ENCODE peak calls at places on chromosomes 3 and 15, in ten cellular contexts. T is right atrium auricular region; F is left ventricle myocardium inferior; O is hepatocyte; M is esophagus muscularis mucosa; Z is HCT116; S is mammary epithelial cell; X is iPS DF 6.9; A is CD8-positive, alpha-beta memory T cell; N is transverse colon. C is an unnamed sample.

GRCh38 chr15:83379574-83379973 is 67.6 kb upstream of the SH3GL3 start:
- DNase-seq in T (no peak), F (no peak), O (no peak), M (no peak), Z (peak; percentile 81), S (peak; percentile 94), X (no peak), A (no peak), N (no peak), C (no peak)

GRCh38 chr15:100461049-100461448 is 67.7 kb downstream of the CERS3 start:
- DNase-seq in T (no peak), F (no peak), O (no peak), M (no peak), Z (no peak), S (no peak), X (no peak), A (no peak), N (no peak), C (no peak)

GRCh38 chr3:120561251-120562045 is 34.7 kb upstream of the NDUFB4 start:
- DNase-seq in T (peak; percentile 83), F (peak; percentile 66), O (peak; percentile 86), M (peak; percentile 88), Z (peak; percentile 56), S (peak; percentile 34), X (no peak), A (peak; percentile 49), N (peak; percentile 77), C (peak; percentile 77)

GRCh38 chr15:57118013-57118799 is 199.8 kb downstream of the TCF12 start:
- DNase-seq in T (no peak), F (no peak), O (peak; percentile 4), M (no peak), Z (peak; percentile 2), S (peak; percentile 29), X (no peak), A (no peak), N (no peak), C (no peak)

GRCh38 chr3:44146073-44146472 is 95.6 kb upstream of the TOPAZ1 start:
- DNase-seq in T (no peak), F (no peak), O (no peak), M (no peak), Z (no peak), S (no peak), X (no peak), A (no peak), N (no peak), C (no peak)

GRCh38 chr3:84965141-84965540 is 6.4 kb downstream of the CADM2 start:
- DNase-seq in T (no peak), F (no peak), O (no peak), M (no peak), Z (no peak), S (no peak), X (no peak), A (no peak), N (no peak), C (peak; percentile 86)

GRCh38 chr15:90291679-90292356 is 26.3 kb downstream of the NGRN start:
- DNase-seq in T (peak; percentile 28), F (no peak), O (no peak), M (no peak), Z (peak; percentile 71), S (peak; percentile 21), X (no peak), A (no peak), N (peak; percentile 57), C (peak; percentile 87)

GRCh38 chr3:127170794-127171193 is 22.1 kb upstream of the PRR23E start:
- DNase-seq in T (peak; percentile 42), F (no peak), O (peak; percentile 58), M (no peak), Z (no peak), S (peak; percentile 16), X (no peak), A (no peak), N (no peak), C (peak; percentile 79)

GRCh38 chr3:73623996-73624362 is 762 bp downstream of the PDZRN3 start:
- DNase-seq in T (no peak), F (peak; percentile 52), O (peak; percentile 83), M (no peak), Z (no peak), S (peak; percentile 52), X (peak; percentile 45), A (no peak), N (peak; percentile 38), C (peak; percentile 55)

GRCh38 chr3:72175305-72175858 is 390.4 kb upstream of the PROK2 start:
- DNase-seq in T (no peak), F (no peak), O (no peak), M (no peak), Z (no peak), S (no peak), X (no peak), A (no peak), N (no peak), C (no peak)

GRCh38 chr3:81778678-81779182 is 17.3 kb upstream of the GBE1 start:
- DNase-seq in T (no peak), F (no peak), O (no peak), M (no peak), Z (no peak), S (no peak), X (no peak), A (no peak), N (no peak), C (no peak)

GRCh38 chr3:10185804-10186762 is 21.4 kb downstream of the IRAK2 start:
- DNase-seq in T (no peak), F (no peak), O (no peak), M (no peak), Z (no peak), S (no peak), X (no peak), A (no peak), N (no peak), C (no peak)

GRCh38 chr3:64668582-64669510 is 19.0 kb downstream of the ADAMTS9 start:
- DNase-seq in T (no peak), F (no peak), O (no peak), M (peak; percentile 45), Z (no peak), S (no peak), X (no peak), A (no peak), N (no peak), C (peak; percentile 51)

GRCh38 chr3:9175421-9175820 is 74.0 kb downstream of the SRGAP3 start:
- DNase-seq in T (no peak), F (no peak), O (no peak), M (no peak), Z (no peak), S (peak; percentile 85), X (no peak), A (no peak), N (peak; percentile 25), C (no peak)

GRCh38 chr3:185549651-185550111 is 2.7 kb downstream of the LIPH start:
- DNase-seq in T (peak; percentile 52), F (no peak), O (no peak), M (no peak), Z (no peak), S (no peak), X (no peak), A (no peak), N (no peak), C (no peak)

GRCh38 chr3:110567032-110567431 is 504.6 kb upstream of the NECTIN3 start:
- DNase-seq in T (no peak), F (no peak), O (no peak), M (no peak), Z (no peak), S (no peak), X (no peak), A (no peak), N (no peak), C (no peak)

GRCh38 chr3:170689218-170689874 is 103.5 kb upstream of the SLC7A14 start:
- DNase-seq in T (no peak), F (no peak), O (peak; percentile 20), M (no peak), Z (peak; percentile 16), S (peak; percentile 97), X (no peak), A (no peak), N (no peak), C (no peak)

GRCh38 chr3:141782386-141782932 is 19.3 kb downstream of the GRK7 start:
- DNase-seq in T (peak; percentile 11), F (no peak), O (no peak), M (no peak), Z (peak; percentile 22), S (peak; percentile 12), X (no peak), A (no peak), N (no peak), C (peak; percentile 28)

GRCh38 chr3:194134231-194134756 is 1.7 kb upstream of the HES1 start:
- DNase-seq in T (peak; percentile 69), F (peak; percentile 77), O (no peak), M (peak; percentile 94), Z (no peak), S (no peak), X (no peak), A (peak; percentile 12), N (peak; percentile 51), C (no peak)
- H3K4me1 ChIP-seq in T (peaks cover 50% of the 10 kb centered on the region), F (peaks cover 80% of the 10 kb centered on the region), O (peaks cover 47% of the 10 kb centered on the region), M (peaks cover 74% of the 10 kb centered on the region), Z (peaks cover 42% of the 10 kb centered on the region), S (peaks cover 55% of the 10 kb centered on the region), X (peaks cover 27% of the 10 kb centered on the region), A (peaks cover 32% of the 10 kb centered on the region), N (peaks cover 54% of the 10 kb centered on the region), C (peaks cover 49% of the 10 kb centered on the region)

DNA sequence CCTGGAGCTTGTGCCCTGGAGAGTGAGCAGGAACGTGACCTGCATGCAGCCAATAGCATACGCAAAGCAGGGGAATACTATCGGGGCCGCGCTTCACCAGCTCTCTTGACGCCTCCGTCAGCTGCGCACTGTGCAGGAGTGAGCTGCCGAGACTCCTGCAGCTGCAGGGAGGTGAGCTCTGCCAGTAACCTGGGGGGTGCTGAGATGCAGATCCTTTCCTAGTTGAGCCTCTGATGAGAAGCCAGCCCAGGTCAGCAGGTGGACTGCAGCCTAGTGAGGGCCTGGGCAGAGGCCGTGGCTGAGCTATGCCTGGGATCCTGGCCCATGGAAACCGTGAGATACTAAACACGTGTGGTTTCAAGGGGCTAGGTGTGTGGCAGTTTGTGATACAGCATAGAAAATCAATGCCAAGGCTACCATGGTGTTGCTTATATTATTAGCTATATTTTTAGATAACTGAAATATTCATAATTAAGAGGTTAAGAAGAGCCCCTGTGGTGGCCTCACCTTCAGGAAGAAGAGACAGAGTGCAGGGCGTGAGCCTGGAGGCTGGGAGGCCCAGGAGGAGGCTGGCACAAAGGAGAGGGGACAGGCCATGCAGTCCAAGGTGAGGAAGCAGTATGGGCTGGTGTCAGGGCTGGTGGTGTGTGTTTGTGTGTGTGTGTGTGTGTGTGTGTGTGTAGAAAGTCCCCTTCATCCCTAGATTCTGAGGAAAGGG is 5.9 kb upstream of the DNAJB8 start:
- DNase-seq in T (no peak), F (no peak), O (no peak), M (no peak), Z (no peak), S (no peak), X (no peak), A (no peak), N (no peak), C (no peak)
- H3K36me3 ChIP-seq in T (no peaks in the 10 kb centered on the region), F (no peaks in the 10 kb centered on the region), O (no peaks in the 10 kb centered on the region), M (no peaks in the 10 kb centered on the region), Z (no peaks in the 10 kb centered on the region), S (no peaks in the 10 kb centered on the region), X (no peaks in the 10 kb centered on the region), A (no peaks in the 10 kb centered on the region), N (no peaks in the 10 kb centered on the region), C (no peaks in the 10 kb centered on the region)

GRCh38 chr3:149087208-149087607 is 875 bp upstream of the HLTF start:
- DNase-seq in T (no peak), F (no peak), O (no peak), M (no peak), Z (no peak), S (no peak), X (no peak), A (no peak), N (no peak), C (no peak)
- H3K4me1 ChIP-seq in T (peaks cover 13% of the 10 kb centered on the region), F (peaks cover 24% of the 10 kb centered on the region), O (no peaks in the 10 kb centered on the region), M (peaks cover 13% of the 10 kb centered on the region), Z (peaks cover 2% of the 10 kb centered on the region), S (peaks cover 5% of the 10 kb centered on the region), X (no peaks in the 10 kb centered on the region), A (peaks cover 13% of the 10 kb centered on the region), N (peaks cover 5% of the 10 kb centered on the region), C (peaks cover 5% of the 10 kb centered on the region)

GRCh38 chr15:74620636-74621545 is 5.3 kb downstream of the CLK3 start:
- DNase-seq in T (no peak), F (peak; percentile 61), O (peak; percentile 71), M (no peak), Z (peak; percentile 77), S (peak; percentile 73), X (peak; percentile 71), A (peak; percentile 55), N (peak; percentile 78), C (peak; percentile 38)
- H3K36me3 ChIP-seq in T (peaks cover 71% of the 10 kb centered on the region), F (peaks cover 70% of the 10 kb centered on the region), O (no peaks in the 10 kb centered on the region), M (peaks cover 69% of the 10 kb centered on the region), Z (peaks cover 37% of the 10 kb centered on the region), S (peaks cover 42% of the 10 kb centered on the region), X (peaks cover 57% of the 10 kb centered on the region), A (peaks cover 66% of the 10 kb centered on the region), N (no peaks in the 10 kb centered on the region), C (peaks cover 53% of the 10 kb centered on the region)